ENCODE peak calls at places on chromosomes 16 and 17, in eight cellular contexts. K is colonic mucosa, R is IMR-90, L is neuronal stem cell, A is neural progenitor cell, F is adipocyte, S is endodermal cell, N is SK-N-SH. T is an unnamed sample.

GRCh38 chr16:6247771-6248170 is 1084.9 kb upstream of the RBFOX1 start:
- DNase-seq in K (no peak), F (no peak), S (no peak), R (no peak), A (no peak), N (no peak), L (no peak), T (no peak)

GRCh38 chr17:65514082-65514481 is 47.4 kb downstream of the AXIN2 start:
- DNase-seq in K (no peak), A (no peak), R (peak), L (no peak), F (peak), N (no peak), S (peak), T (no peak)

GRCh38 chr16:25228372-25228771 is 11.6 kb downstream of the AQP8 start:
- DNase-seq in N (no peak), A (no peak), F (no peak), S (peak), L (no peak), R (no peak), K (no peak), T (no peak)

GRCh38 chr17:28174352-28175046 is 132.0 kb downstream of the NLK start:
- DNase-seq in N (no peak), S (peak), R (no peak), F (no peak), A (no peak), L (no peak), K (no peak), T (no peak)

GRCh38 chr17:17032131-17032692 is 10.0 kb upstream of the MPRIP start:
- DNase-seq in R (peak), K (peak), N (peak), A (peak), F (peak), L (no peak), S (peak), T (peak)

GRCh38 chr16:20624882-20625807 is 49.0 kb upstream of the ACSM2B start:
- DNase-seq in N (no peak), F (no peak), L (no peak), S (no peak), A (no peak), K (no peak), R (no peak), T (no peak)

GRCh38 chr17:3890082-3890892 is 2.6 kb downstream of the CAMKK1 start:
- DNase-seq in K (peak), A (no peak), S (peak), L (no peak), F (peak), R (peak), N (peak), T (peak)

GRCh38 chr16:77468831-77469230 is 34.0 kb upstream of the ADAMTS18 start:
- DNase-seq in A (peak), K (no peak), L (no peak), F (no peak), S (no peak), N (no peak), R (no peak), T (no peak)

GRCh38 chr17:38719943-38720641 is 10.0 kb upstream of the CISD3 start:
- DNase-seq in A (peak), F (no peak), N (peak), S (peak), K (no peak), L (peak), R (no peak), T (no peak)

GRCh38 chr16:720990-721764 is at the start of gene ANTKMT:
- DNase-seq in S (peak), F (peak), N (peak), L (peak), R (peak), K (peak), A (peak), T (peak)

GRCh38 chr17:44314869-44315661 is 6.7 kb downstream of the RUNDC3A start:
- DNase-seq in R (no peak), L (no peak), K (no peak), N (peak), A (peak), S (peak), F (peak), T (peak)

GRCh38 chr17:36686123-36686669 is 84.8 kb downstream of the MRM1 start:
- DNase-seq in N (no peak), L (no peak), F (peak), A (no peak), R (no peak), S (no peak), K (no peak), T (no peak)

GRCh38 chr16:11016993-11017392 is 72.6 kb downstream of the CLEC16A start:
- DNase-seq in L (no peak), F (peak), K (peak), S (no peak), R (peak), A (no peak), N (no peak), T (no peak)

GRCh38 chr17:46071796-46072195 is 72.7 kb downstream of the STH start:
- DNase-seq in N (no peak), L (no peak), F (no peak), R (no peak), A (peak), K (no peak), S (no peak), T (no peak)

GRCh38 chr16:22787456-22788189 is 26.3 kb upstream of the HS3ST2 start:
- DNase-seq in L (no peak), R (peak), K (no peak), F (peak), S (no peak), N (peak), A (no peak), T (no peak)

GRCh38 chr17:40322417-40323315 is 13.7 kb downstream of the RARA start:
- DNase-seq in L (no peak), F (peak), S (peak), R (peak), N (peak), A (no peak), K (peak), T (peak)

GRCh38 chr17:78341559-78342437 is 18.1 kb downstream of the SOCS3 start:
- DNase-seq in F (peak), L (peak), N (peak), A (peak), K (peak), R (peak), S (peak), T (peak)

GRCh38 chr17:2610640-2611175 is 17.3 kb downstream of the PAFAH1B1 start:
- DNase-seq in K (no peak), R (no peak), F (no peak), N (no peak), A (no peak), S (no peak), L (no peak), T (no peak)

GRCh38 chr17:34781571-34782108 is 179.6 kb downstream of the CCT6B start:
- DNase-seq in L (peak), N (peak), S (no peak), R (peak), A (peak), K (no peak), F (no peak), T (no peak)

GRCh38 chr17:1958134-1958881 is 66.8 kb downstream of the RTN4RL1 start:
- DNase-seq in L (no peak), K (no peak), N (no peak), S (no peak), R (no peak), F (no peak), A (no peak), T (no peak)

GRCh38 chr17:44408786-44409185 is 19.3 kb upstream of the ITGA2B start:
- DNase-seq in A (no peak), F (no peak), L (no peak), S (no peak), K (no peak), N (no peak), R (no peak), T (no peak)

GRCh38 chr16:22428654-22429053 is 54.2 kb upstream of the CDR2 start:
- DNase-seq in N (no peak), K (no peak), L (no peak), F (no peak), R (no peak), A (no peak), S (no peak), T (no peak)

GRCh38 chr16:69345923-69346322 is 5.7 kb downstream of the TMED6 start:
- DNase-seq in S (no peak), R (no peak), A (no peak), K (no peak), L (no peak), N (no peak), F (no peak), T (no peak)

GRCh38 chr16:3454093-3454492 is 10.6 kb downstream of the NAA60 start:
- DNase-seq in L (no peak), K (no peak), F (no peak), R (peak), A (no peak), N (no peak), S (peak), T (no peak)

GRCh38 chr17:48004973-48005372 is 32.6 kb downstream of the COPZ2 start:
- DNase-seq in N (no peak), R (no peak), S (no peak), F (no peak), K (no peak), L (no peak), A (no peak), T (no peak)

GRCh38 chr16:88789593-88789992 is 4.6 kb upstream of the PIEZO1 start:
- DNase-seq in L (no peak), R (no peak), F (no peak), S (no peak), N (no peak), K (no peak), A (no peak), T (no peak)

GRCh38 chr16:88787579-88788314 is 2.7 kb upstream of the PIEZO1 start:
- DNase-seq in L (no peak), N (no peak), A (no peak), F (no peak), R (no peak), S (no peak), K (no peak), T (no peak)

GRCh38 chr16:88792668-88793587 is 7.9 kb upstream of the PIEZO1 start:
- DNase-seq in F (no peak), N (no peak), S (no peak), L (no peak), K (no peak), A (no peak), R (no peak), T (no peak)

GRCh38 chr16:88792078-88792550 is 7.1 kb upstream of the PIEZO1 start:
- DNase-seq in F (peak), K (no peak), A (no peak), R (no peak), S (no peak), N (no peak), L (no peak), T (no peak)

DNA sequence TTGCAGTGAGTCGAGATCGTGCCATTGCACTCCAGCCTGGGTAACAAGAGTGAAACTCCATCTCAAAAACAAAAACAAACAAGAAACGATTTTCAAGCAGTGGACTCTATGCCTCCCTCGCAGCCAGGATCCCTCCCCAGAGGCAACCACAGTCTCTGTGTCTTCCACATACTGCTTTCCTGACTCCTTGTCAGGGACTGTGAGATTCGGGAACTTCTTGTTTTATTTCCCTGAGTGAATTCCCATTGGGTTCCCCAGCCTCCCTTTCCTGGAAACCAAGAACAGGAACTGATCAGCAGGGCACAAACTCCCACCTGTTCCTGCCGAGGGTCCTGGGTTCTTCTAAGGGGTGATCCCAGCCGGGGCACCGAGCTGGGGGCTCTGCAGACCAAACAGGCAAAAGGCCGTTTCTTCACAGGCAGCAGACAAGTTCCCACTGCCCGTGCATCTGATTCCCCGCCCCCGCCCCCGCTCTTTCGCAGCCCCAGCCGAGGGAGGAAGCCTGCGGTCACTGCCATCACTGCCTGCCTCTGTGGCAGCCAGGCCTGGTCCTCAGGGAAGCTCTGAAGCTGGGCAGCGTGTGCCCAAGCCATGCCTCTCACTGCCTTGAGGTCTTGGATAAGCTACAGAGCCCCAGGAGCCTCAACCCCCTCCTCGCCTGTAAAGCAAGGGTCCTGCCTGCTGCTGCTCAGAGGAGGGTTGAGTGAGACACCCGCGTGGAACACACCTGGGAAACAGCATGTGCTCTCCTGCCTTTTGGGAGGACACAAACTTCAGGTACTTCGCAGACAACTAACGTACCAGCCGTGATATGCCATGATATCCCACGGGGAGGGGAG is 5.5 kb upstream of the PIEZO1 start:
- DNase-seq in R (peak), N (no peak), K (no peak), S (no peak), F (peak), A (no peak), L (no peak), T (no peak)
- H3K9ac ChIP-seq in R (no peak), N (no peak), K (no peak), S (no peak), F (no peak), A (no peak), L (peak), T (no peak)

GRCh38 chr16:89924925-89925307 is 1.8 kb downstream of the TUBB3 start:
- DNase-seq in N (no peak), F (peak), A (no peak), R (no peak), K (no peak), L (no peak), S (peak), T (no peak)
- H3K4me3 ChIP-seq in N (peak), F (peak), A (peak), R (no peak), K (no peak), L (no peak), S (peak), T (no peak)

GRCh38 chr17:76498886-76499667 is 2.1 kb downstream of the RHBDF2 start:
- DNase-seq in N (no peak), L (no peak), K (no peak), S (no peak), R (no peak), A (no peak), F (no peak), T (no peak)

GRCh38 chr17:76501018-76501826 is at the start of gene RHBDF2:
- DNase-seq in N (peak), F (peak), R (peak), L (peak), A (peak), K (peak), S (peak), T (peak)

GRCh38 chr17:76501827-76502307 is 644 bp upstream of the RHBDF2 start:
- DNase-seq in L (no peak), R (no peak), A (no peak), K (no peak), S (no peak), N (no peak), F (no peak), T (no peak)

GRCh38 chr17:76500074-76500744 is 1.0 kb downstream of the RHBDF2 start:
- DNase-seq in N (no peak), S (no peak), A (peak), R (no peak), L (no peak), F (no peak), K (no peak), T (no peak)

DNA sequence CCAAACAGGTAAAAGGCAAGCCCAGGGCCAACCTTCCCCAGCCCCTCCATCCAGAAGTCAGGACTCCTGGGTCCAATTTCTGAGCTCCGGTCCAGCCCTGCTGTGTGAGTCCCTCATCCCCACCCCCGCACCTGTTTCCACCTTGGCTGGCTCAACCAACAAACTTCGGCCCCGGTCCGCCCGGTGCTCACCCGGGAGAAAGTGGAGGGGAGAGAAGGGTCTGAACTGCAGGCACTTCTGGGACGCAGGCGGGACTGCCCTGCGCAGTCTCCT is 542 bp downstream of the RHBDF2 start:
- DNase-seq in F (no peak), S (no peak), A (no peak), N (no peak), L (no peak), R (no peak), K (no peak), T (no peak)
- H3K9ac ChIP-seq in F (peak), S (peak), A (no peak), N (peak), L (peak), R (no peak), K (peak), T (peak)

GRCh38 chr16:67990018-67990386 is 9.3 kb downstream of the DPEP2 start:
- DNase-seq in F (no peak), R (no peak), K (no peak), N (no peak), A (no peak), L (no peak), S (peak), T (no peak)

GRCh38 chr16:67987460-67988160 is 7.3 kb upstream of the DPEP3 start:
- DNase-seq in A (no peak), N (no peak), R (no peak), F (no peak), S (no peak), K (no peak), L (no peak), T (no peak)

GRCh38 chr16:67988675-67989074 is 8.4 kb upstream of the DPEP3 start:
- DNase-seq in A (no peak), R (no peak), L (no peak), K (no peak), N (no peak), F (no peak), S (no peak), T (no peak)

GRCh38 chr16:67986949-67987348 is 6.7 kb upstream of the DPEP3 start:
- DNase-seq in N (no peak), R (no peak), A (no peak), L (no peak), S (no peak), K (no peak), F (no peak), T (no peak)

DNA sequence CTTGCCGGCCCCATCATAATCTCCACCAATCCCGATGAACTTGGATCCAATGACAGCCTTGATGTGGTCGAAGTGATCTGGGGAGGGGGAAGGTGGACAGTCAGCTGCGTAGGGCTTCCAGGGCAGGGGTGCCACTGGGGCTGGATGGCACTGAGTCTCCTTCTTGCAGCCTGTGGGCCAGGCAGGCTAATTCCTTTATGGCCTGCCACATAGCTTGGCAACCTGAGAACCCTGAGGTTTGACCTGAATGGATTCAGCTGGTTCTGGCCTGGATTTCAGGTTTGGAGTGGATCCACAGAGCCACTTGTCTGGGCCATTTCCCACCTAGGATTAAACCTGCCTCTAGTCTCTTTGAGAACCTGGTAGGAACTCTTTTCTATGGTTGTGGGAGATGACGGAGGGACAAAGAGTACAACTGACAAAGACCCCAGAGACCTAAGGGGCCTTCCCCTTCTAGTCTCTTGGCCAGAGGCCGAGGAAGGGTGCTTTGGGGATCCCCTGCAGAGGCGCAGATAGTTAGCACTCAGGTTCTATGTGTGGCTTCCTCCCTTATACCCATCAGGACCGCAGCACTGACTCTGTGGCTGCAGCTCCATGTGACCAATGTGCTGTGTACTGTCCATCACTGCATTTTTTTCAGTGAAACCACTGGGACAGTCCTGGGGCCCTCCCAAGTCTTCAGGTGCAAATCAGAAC is 9.2 kb upstream of the DPEP3 start:
- DNase-seq in F (no peak), N (no peak), A (no peak), L (no peak), K (no peak), S (peak), R (no peak), T (no peak)
- H3K4me3 ChIP-seq in F (no peak), N (no peak), A (no peak), L (peak), K (no peak), S (no peak), R (no peak), T (no peak)

DNA sequence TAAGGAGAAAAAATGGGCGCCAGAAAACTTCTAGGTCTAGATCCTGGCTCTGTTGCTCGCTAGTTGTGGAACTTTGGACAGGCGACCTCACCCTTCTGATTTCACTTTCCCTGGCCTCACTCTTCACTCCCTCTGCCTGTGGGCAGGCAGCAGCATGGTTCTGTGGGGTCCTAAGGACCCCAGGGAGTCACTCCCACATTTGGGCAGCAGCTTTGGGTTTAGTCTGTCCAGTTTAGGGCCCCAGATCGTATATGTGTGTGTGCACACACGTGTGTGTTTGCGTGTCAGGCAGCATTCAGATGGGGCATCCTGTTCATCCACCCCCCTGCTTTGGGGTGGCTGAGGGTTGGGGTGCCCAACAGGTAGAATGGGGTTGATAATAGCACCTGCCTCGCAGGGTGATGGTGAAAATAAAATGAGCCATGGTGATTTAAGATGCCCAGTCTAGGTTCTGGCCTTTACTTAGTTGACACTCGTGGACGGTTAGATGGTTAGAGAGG is 102.2 kb downstream of the RAB11FIP4 start:
- DNase-seq in K (peak), S (no peak), R (no peak), L (no peak), F (no peak), A (no peak), N (no peak), T (peak)
- H3K9ac ChIP-seq in K (peak), S (no peak), R (no peak), L (no peak), F (no peak), A (no peak), N (no peak), T (no peak)

GRCh38 chr17:6995500-6996255 is at the start of gene ALOX12:
- DNase-seq in A (peak), L (no peak), F (no peak), R (no peak), N (no peak), K (peak), S (peak), T (peak)
- H3K4me3 ChIP-seq in A (peak), L (peak), F (peak), R (no peak), N (no peak), K (peak), S (no peak), T (no peak)

DNA sequence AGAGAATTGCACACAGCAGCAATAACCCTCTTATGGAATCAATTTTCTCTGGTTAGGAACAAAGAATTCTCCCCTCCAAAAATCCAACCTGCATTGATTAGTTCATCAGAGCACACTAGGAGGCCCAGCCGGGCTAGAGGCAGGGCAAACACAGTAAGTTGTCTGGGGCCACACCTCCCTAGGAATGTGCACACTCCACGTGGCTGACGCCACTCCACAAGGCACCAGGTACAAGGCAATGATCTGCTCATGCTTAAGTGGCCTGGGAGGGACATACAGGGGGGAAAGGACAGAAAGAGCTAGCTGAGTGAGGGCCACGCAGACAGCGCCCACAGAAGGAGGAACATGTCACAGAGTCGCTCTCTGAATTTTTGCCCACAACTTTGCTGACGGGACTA is 107.6 kb downstream of the SLC39A11 start:
- DNase-seq in R (no peak), A (no peak), L (no peak), K (no peak), N (no peak), S (no peak), F (no peak), T (no peak)
- H3K9ac ChIP-seq in R (no peak), A (no peak), L (no peak), K (no peak), N (peak), S (no peak), F (no peak), T (no peak)

T was measured in kidney.